ENCODE peak calls at places on chromosomes 2 and 18, in seven cellular contexts. C, L, X, W, Y, P and F are unnamed samples.

GRCh38 chr2:192535956-192536685 is 341.4 kb upstream of the TMEFF2 start:
- DNase-seq in C (no peak), X (no peak), W (peak), P (no peak), L (no peak), Y (no peak), F (no peak)

GRCh38 chr2:109457811-109458210 is 156.0 kb downstream of the SEPTIN10 start:
- DNase-seq in X (no peak), L (no peak), W (peak), P (no peak), Y (no peak), C (no peak), F (no peak)

GRCh38 chr2:66301073-66301766 is 133.7 kb upstream of the MEIS1 start:
- DNase-seq in Y (peak), L (peak), W (no peak), C (no peak), X (no peak), P (no peak), F (peak)

GRCh38 chr2:118122768-118123335 is 34.6 kb downstream of the INSIG2 start:
- DNase-seq in L (no peak), X (no peak), W (no peak), Y (peak), C (no peak), P (no peak), F (no peak)

GRCh38 chr18:26493021-26493420 is 55.3 kb downstream of the KCTD1 start:
- DNase-seq in P (no peak), C (no peak), W (no peak), X (no peak), L (no peak), Y (peak), F (no peak)

GRCh38 chr2:171146071-171146470 is 14.6 kb downstream of the TLK1 start:
- DNase-seq in C (no peak), X (no peak), L (no peak), Y (no peak), P (no peak), W (no peak), F (no peak)

GRCh38 chr2:209236369-209236768 is 187.5 kb upstream of the MAP2 start:
- DNase-seq in Y (no peak), X (no peak), C (no peak), L (no peak), W (no peak), P (no peak), F (no peak)

GRCh38 chr18:47512056-47512455 is 260.6 kb upstream of the SKOR2 start:
- DNase-seq in L (no peak), W (no peak), Y (no peak), C (no peak), P (no peak), X (no peak), F (no peak)

GRCh38 chr2:235698028-235698427 is 204.2 kb downstream of the AGAP1 start:
- DNase-seq in C (no peak), W (peak), Y (no peak), X (no peak), L (no peak), P (no peak), F (no peak)

GRCh38 chr18:5894613-5895299 is 566 bp downstream of the TMEM200C start:
- DNase-seq in P (no peak), L (peak), Y (no peak), C (no peak), X (no peak), W (no peak), F (no peak)

GRCh38 chr18:10128906-10129305 is 215.1 kb downstream of the VAPA start:
- DNase-seq in X (no peak), Y (no peak), W (no peak), L (no peak), P (no peak), C (peak), F (no peak)

GRCh38 chr2:204673877-204674276 is 128.6 kb downstream of the PARD3B start:
- DNase-seq in Y (peak), W (peak), L (no peak), C (peak), X (no peak), P (no peak), F (no peak)

GRCh38 chr2:230184727-230185578 is 34.8 kb downstream of the SP110 start:
- DNase-seq in X (peak), P (no peak), Y (no peak), C (no peak), L (no peak), W (peak), F (peak)

GRCh38 chr18:23716516-23716915 is 27.3 kb downstream of the LAMA3 start:
- DNase-seq in X (peak), Y (peak), W (peak), P (no peak), C (peak), L (no peak), F (peak)

GRCh38 chr2:26880910-26881435 is 33.0 kb downstream of the DPYSL5 start:
- DNase-seq in L (no peak), Y (no peak), W (no peak), P (no peak), X (no peak), C (no peak), F (no peak)

GRCh38 chr2:109216332-109216731 is 87.3 kb downstream of the SH3RF3 start:
- DNase-seq in X (no peak), W (no peak), L (no peak), Y (no peak), C (no peak), P (no peak), F (no peak)

GRCh38 chr2:241516520-241516965 is 8.2 kb upstream of the STK25 start:
- DNase-seq in P (no peak), C (no peak), X (no peak), L (no peak), W (no peak), Y (no peak), F (no peak)

GRCh38 chr2:28403388-28403956 is 10.8 kb downstream of the FOSL2 start:
- DNase-seq in Y (no peak), L (peak), W (no peak), X (no peak), C (no peak), P (no peak), F (no peak)

GRCh38 chr2:146624429-146624828 is 1220.4 kb upstream of the ACVR2A start:
- DNase-seq in L (no peak), X (no peak), Y (no peak), W (peak), P (no peak), C (no peak), F (no peak)

GRCh38 chr2:217977840-217978535 is 24.8 kb downstream of the TNS1 start:
- DNase-seq in W (no peak), Y (no peak), C (no peak), P (no peak), X (no peak), L (no peak), F (no peak)
- H3K4me3 ChIP-seq in W (peak), Y (no peak), C (no peak), P (peak), X (no peak), L (peak), F (no peak)

GRCh38 chr2:173961346-173961705 is 3.8 kb downstream of the SP3 start:
- DNase-seq in Y (no peak), L (no peak), C (no peak), W (no peak), X (no peak), P (no peak), F (no peak)
- H3K4me3 ChIP-seq in Y (no peak), L (no peak), C (peak), W (no peak), X (no peak), P (no peak), F (no peak)

GRCh38 chr2:121099329-121100318 is 185.4 kb downstream of the TFCP2L1 start:
- DNase-seq in Y (no peak), C (no peak), L (peak), P (no peak), W (no peak), X (no peak), F (no peak)

GRCh38 chr2:121095257-121096080 is 189.5 kb downstream of the TFCP2L1 start:
- DNase-seq in L (peak), C (peak), X (no peak), W (peak), Y (peak), P (no peak), F (no peak)

GRCh38 chr2:121101093-121101715 is 183.8 kb downstream of the TFCP2L1 start:
- DNase-seq in X (no peak), L (no peak), W (no peak), Y (no peak), C (no peak), P (no peak), F (no peak)

GRCh38 chr2:121096611-121097010 is 188.4 kb downstream of the TFCP2L1 start:
- DNase-seq in Y (no peak), P (no peak), C (no peak), W (no peak), X (no peak), L (no peak), F (no peak)

DNA sequence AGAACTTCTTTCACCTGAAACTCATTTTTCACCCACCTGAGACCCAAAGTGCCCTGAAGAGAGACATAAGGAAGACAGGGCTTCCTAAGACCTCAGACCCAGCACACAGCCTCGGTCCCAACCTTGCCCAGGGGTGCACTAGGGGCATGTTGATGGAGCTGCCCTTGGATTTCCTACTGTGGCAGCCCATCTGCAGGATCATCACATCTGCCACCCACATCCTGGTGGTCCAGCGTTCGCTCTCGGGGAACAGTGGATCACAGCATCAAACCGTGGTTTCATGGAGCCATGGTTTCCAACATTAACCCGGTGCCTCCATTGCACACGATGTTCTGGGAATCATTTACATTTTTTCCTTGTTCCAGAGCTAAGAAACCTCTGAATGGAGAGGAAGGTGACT is 186.4 kb downstream of the TFCP2L1 start:
- DNase-seq in X (no peak), Y (no peak), W (no peak), P (no peak), L (no peak), C (no peak), F (no peak)
- H3K4me3 ChIP-seq in X (no peak), Y (no peak), W (no peak), P (no peak), L (no peak), C (no peak), F (no peak)

DNA sequence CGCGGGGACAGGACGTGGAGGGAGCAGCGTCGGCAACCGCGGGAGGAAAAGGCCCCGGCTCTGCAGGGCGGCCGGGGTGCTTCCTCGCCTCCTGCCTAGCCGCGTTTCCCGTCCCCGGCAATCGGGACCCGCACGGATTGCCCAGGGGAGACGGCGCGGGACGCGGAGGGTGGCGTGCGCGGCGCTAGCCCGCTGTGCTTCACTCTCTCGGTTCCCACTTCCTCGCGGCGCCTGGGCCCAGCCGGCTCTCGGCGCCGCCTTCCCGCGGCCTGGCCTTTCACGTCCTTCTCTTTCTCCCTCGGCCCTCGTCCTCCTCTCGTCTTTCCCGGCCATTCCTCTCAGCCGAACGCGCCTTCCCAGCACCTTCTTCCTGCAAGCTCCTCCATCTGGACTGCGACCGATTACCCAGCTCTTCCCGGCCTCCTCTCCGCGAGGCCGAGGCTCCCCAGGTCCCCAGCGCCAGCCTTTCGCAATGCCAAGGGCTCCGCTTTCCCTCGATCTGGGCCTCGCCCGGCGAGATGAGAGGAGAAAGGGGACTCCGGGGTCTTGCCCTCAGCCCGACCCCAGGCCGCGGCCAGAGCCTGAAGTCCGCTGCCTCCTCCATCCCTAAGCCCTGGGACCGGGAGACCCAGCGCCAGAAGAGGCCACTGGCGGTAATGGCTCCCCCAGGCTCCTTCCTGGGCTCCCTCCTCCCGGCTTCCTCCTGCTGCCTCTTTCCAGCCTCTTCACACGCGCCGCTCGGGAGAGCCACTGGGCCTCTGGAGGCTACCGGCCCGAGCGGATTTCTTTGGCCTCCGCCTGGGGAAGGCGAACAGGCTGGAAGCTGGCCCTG is 34.2 kb upstream of the ATP6V1B1 start:
- DNase-seq in Y (no peak), W (peak), X (no peak), P (no peak), L (peak), C (peak), F (no peak)
- H3K4me3 ChIP-seq in Y (peak), W (peak), X (peak), P (peak), L (peak), C (peak), F (peak)

GRCh38 chr2:197502201-197502600 is 2.0 kb downstream of the HSPE1 start:
- DNase-seq in X (no peak), P (no peak), Y (no peak), L (no peak), C (no peak), W (no peak), F (no peak)
- H3K4me3 ChIP-seq in X (no peak), P (no peak), Y (no peak), L (no peak), C (peak), W (no peak), F (no peak)

GRCh38 chr2:164182116-164182637 is 439.1 kb downstream of the GRB14 start:
- DNase-seq in X (no peak), C (no peak), L (no peak), P (no peak), Y (peak), W (no peak), F (no peak)

DNA sequence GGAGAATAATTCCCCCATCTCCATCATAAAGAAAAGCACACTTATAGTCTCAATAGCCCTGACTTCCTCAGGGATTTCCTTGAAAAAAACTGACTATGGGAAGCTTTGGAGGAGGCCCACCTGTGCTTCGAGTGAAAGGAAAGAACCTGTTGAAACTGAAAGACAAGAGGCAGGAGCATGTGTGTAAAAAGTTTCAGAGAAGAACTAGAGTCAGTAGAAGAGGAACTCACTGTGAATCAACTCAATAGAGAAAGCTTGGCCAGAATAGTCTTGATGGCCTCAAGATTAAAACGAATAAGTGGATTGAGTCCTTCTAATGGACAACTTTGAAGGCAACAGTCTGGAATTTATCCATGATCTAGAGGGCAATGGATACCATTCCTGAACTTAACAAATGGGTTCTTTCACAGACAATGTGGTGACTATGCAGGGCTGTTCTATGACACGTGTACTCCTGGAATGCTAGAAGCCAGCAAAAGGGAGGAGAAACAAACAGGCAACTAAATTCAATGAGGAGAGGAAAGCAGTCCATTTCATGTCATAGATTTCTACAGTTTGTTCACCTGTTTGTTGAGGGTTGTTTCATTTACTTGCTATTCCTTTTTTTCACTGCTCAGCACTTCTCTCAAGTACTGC is 442.3 kb downstream of the GRB14 start:
- DNase-seq in X (no peak), C (peak), Y (peak), W (peak), P (no peak), L (no peak), F (peak)
- H3K4me3 ChIP-seq in X (no peak), C (no peak), Y (no peak), W (no peak), P (no peak), L (no peak), F (no peak)

DNA sequence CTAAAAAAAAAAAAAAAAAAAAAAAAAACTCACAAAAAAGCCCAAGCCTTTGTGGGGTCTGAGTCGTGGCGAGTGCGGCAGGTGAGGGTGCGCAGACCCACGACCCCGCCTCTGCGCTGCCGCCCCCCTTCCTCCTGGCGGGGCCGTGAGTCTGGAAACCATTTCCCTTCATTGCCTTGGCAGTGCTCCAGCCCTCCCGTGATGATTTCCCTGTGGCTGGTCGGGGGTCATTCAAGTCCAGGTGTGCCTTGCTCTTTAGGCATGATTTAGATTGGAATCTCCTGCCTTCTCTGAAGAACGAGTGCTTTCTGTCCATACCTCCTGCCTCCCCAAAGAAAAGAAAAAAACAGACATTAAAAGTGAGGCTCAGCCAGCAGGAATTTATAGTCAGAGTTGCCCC is 161.8 kb downstream of the FAM210A start:
- DNase-seq in W (no peak), L (peak), X (no peak), C (no peak), P (no peak), Y (no peak), F (no peak)
- H3K4me3 ChIP-seq in W (no peak), L (no peak), X (no peak), C (no peak), P (no peak), Y (no peak), F (no peak)

DNA sequence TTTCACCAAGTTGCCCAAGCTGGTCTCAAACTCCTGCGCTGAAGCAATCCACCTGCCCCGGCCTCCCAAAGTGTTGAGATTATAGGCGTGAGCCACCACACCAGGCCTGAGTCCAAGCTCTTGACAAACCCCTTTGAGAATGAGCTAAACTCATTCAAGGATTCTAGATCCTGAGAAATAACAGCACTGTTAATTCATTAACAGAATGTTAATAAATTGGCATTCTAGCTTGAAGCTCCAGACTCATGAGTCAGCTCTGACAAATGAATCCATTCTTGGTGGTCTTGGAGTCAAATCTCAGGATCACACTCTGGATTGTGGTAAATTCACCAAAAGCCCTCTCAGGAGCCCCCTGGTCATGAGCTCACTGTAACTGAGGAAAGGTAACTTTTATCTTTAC is 1.8 kb downstream of the NARS1 start:
- DNase-seq in P (no peak), C (no peak), Y (no peak), W (no peak), X (no peak), L (no peak), F (no peak)
- H3K4me3 ChIP-seq in P (no peak), C (peak), Y (no peak), W (no peak), X (no peak), L (no peak), F (no peak)